ENCODE peak calls at places on chromosomes 16 and 17, in ten cellular contexts. O, U, I, Y, V, L, X, W, R and P are unnamed samples. For H3K4me1, the result is how much of the 10 kb centered on the place peaks cover.

GRCh38 chr17:49964539-49965521 is 4.2 kb upstream of the DLX4 start:
- DNase-seq in Y (no peak), U (no peak), L (no peak), W (no peak), V (no peak), R (no peak), X (no peak), O (no peak), I (no peak), P (no peak)

GRCh38 chr16:457732-458400 is 32.4 kb downstream of the RAB11FIP3 start:
- DNase-seq in L (no peak), V (no peak), W (no peak), X (peak), I (no peak), U (peak), Y (no peak), O (no peak), R (no peak), P (no peak)

GRCh38 chr17:50919321-50920040 is 53.3 kb upstream of the TOB1 start:
- DNase-seq in W (peak), V (peak), O (no peak), R (peak), L (peak), Y (peak), I (peak), U (peak), X (peak), P (peak)

GRCh38 chr17:11430766-11431165 is 167.5 kb upstream of the DNAH9 start:
- DNase-seq in R (no peak), Y (no peak), V (no peak), L (no peak), O (no peak), U (no peak), X (no peak), W (no peak), I (no peak), P (no peak)

GRCh38 chr17:48181653-48182052 is 74.1 kb downstream of the SNX11 start:
- DNase-seq in R (no peak), U (no peak), I (no peak), V (no peak), L (no peak), W (no peak), O (no peak), Y (no peak), X (peak), P (peak)

GRCh38 chr17:57423541-57423940 is 167.2 kb downstream of the MSI2 start:
- DNase-seq in V (no peak), X (no peak), O (no peak), W (no peak), L (no peak), Y (no peak), U (no peak), R (no peak), I (no peak), P (no peak)

GRCh38 chr17:15119928-15120327 is 145.2 kb downstream of the PMP22 start:
- DNase-seq in Y (no peak), L (no peak), I (no peak), R (no peak), W (no peak), X (no peak), O (no peak), V (no peak), U (no peak), P (no peak)

GRCh38 chr17:27322690-27323508 is 29.0 kb downstream of the WSB1 start:
- DNase-seq in V (no peak), Y (no peak), O (no peak), X (no peak), I (no peak), W (no peak), R (no peak), U (no peak), L (no peak), P (no peak)

GRCh38 chr17:12553625-12554024 is 112.1 kb upstream of the MYOCD start:
- DNase-seq in W (no peak), V (no peak), Y (no peak), X (no peak), L (no peak), R (no peak), I (no peak), O (no peak), U (no peak), P (no peak)

GRCh38 chr17:34780438-34780837 is 180.8 kb downstream of the CCT6B start:
- DNase-seq in X (no peak), L (no peak), W (no peak), Y (no peak), O (no peak), I (no peak), V (no peak), R (no peak), U (no peak), P (no peak)

GRCh38 chr17:68596411-68596945 is 4.7 kb downstream of the FAM20A start:
- DNase-seq in W (no peak), I (no peak), O (no peak), Y (no peak), R (no peak), X (no peak), V (no peak), L (no peak), U (no peak), P (no peak)

GRCh38 chr17:63754046-63754445 is 12.4 kb upstream of the STRADA start:
- DNase-seq in V (no peak), O (no peak), W (no peak), Y (no peak), R (no peak), X (no peak), I (no peak), L (no peak), U (no peak), P (no peak)

GRCh38 chr17:55152236-55152635 is 112.5 kb upstream of the HLF start:
- DNase-seq in R (no peak), V (no peak), W (no peak), X (no peak), I (peak), U (no peak), Y (no peak), O (no peak), L (no peak), P (no peak)

GRCh38 chr17:63439682-63440081 is 6.4 kb downstream of the CYB561 start:
- DNase-seq in X (no peak), Y (no peak), O (no peak), R (no peak), U (no peak), L (peak), I (no peak), W (no peak), V (no peak), P (no peak)

GRCh38 chr17:32693135-32693897 is 183.6 kb downstream of the MYO1D start:
- DNase-seq in O (no peak), R (no peak), W (no peak), V (no peak), L (no peak), I (no peak), Y (no peak), U (no peak), X (no peak), P (no peak)

GRCh38 chr16:4327782-4328579 is 12.1 kb downstream of the GLIS2 start:
- DNase-seq in O (no peak), I (peak), Y (peak), X (no peak), L (peak), R (peak), U (peak), V (peak), W (peak), P (peak)

GRCh38 chr17:72631568-72631967 is 460.9 kb downstream of the SLC39A11 start:
- DNase-seq in X (no peak), U (no peak), O (no peak), R (no peak), V (no peak), L (no peak), Y (no peak), I (peak), W (no peak), P (no peak)

GRCh38 chr17:48579738-48580543 is 1.8 kb upstream of the HOXB4 start:
- DNase-seq in L (no peak), V (no peak), I (peak), X (no peak), W (no peak), O (no peak), U (no peak), Y (no peak), R (no peak), P (no peak)

GRCh38 chr16:56856876-56857447 is 8.0 kb upstream of the SLC12A3 start:
- DNase-seq in O (no peak), I (no peak), U (no peak), X (no peak), V (no peak), Y (no peak), R (no peak), W (no peak), L (no peak), P (no peak)

GRCh38 chr17:39022961-39023360 is 55.8 kb upstream of the FBXO47 start:
- DNase-seq in W (no peak), L (no peak), U (peak), V (no peak), O (no peak), I (no peak), Y (no peak), X (no peak), R (no peak), P (no peak)

GRCh38 chr17:77460514-77461046 is 319.8 kb downstream of the SEC14L1 start:
- DNase-seq in V (no peak), U (no peak), Y (no peak), L (no peak), I (no peak), R (peak), X (no peak), O (no peak), W (no peak), P (no peak)

GRCh38 chr17:39165844-39166349 is at the start of gene ARL5C:
- DNase-seq in R (no peak), I (no peak), W (no peak), L (no peak), O (no peak), V (no peak), U (no peak), X (no peak), Y (no peak), P (no peak)

GRCh38 chr17:50558955-50559614 is 1.4 kb upstream of the CACNA1G start:
- DNase-seq in V (no peak), O (no peak), R (no peak), Y (peak), W (no peak), U (no peak), L (no peak), I (no peak), X (no peak), P (peak)

GRCh38 chr17:65231662-65232335 is 94.6 kb downstream of the RGS9 start:
- DNase-seq in R (no peak), Y (no peak), I (peak), V (no peak), W (no peak), X (peak), L (peak), U (no peak), O (peak), P (peak)

GRCh38 chr17:10683853-10684252 is 13.5 kb downstream of the SCO1 start:
- DNase-seq in W (no peak), V (no peak), I (peak), L (no peak), O (no peak), Y (no peak), X (peak), U (no peak), R (no peak), P (no peak)

GRCh38 chr16:11819798-11820197 is 22.7 kb upstream of the ZC3H7A start:
- DNase-seq in I (no peak), R (no peak), L (no peak), O (no peak), Y (no peak), W (no peak), U (no peak), X (no peak), V (no peak), P (no peak)

GRCh38 chr16:30122621-30123160 is 329 bp downstream of the MAPK3 start:
- DNase-seq in U (no peak), X (no peak), L (no peak), Y (no peak), I (no peak), W (no peak), R (no peak), V (no peak), O (no peak), P (peak)

GRCh38 chr17:74951065-74951464 is 15.4 kb downstream of the OTOP3 start:
- DNase-seq in W (no peak), O (no peak), X (no peak), Y (no peak), V (no peak), L (no peak), R (no peak), U (no peak), I (no peak), P (no peak)

GRCh38 chr16:22007159-22007508 is 777 bp upstream of the MOSMO start:
- DNase-seq in V (no peak), O (no peak), U (no peak), Y (no peak), I (no peak), R (no peak), W (no peak), X (no peak), L (no peak), P (no peak)

GRCh38 chr17:42428141-42428944 is 5.3 kb upstream of the CAVIN1 start:
- DNase-seq in R (no peak), X (peak), O (peak), L (peak), I (peak), Y (no peak), W (no peak), U (no peak), V (no peak), P (peak)

GRCh38 chr16:67392301-67393059 is 818 bp downstream of the TPPP3 start:
- DNase-seq in O (no peak), X (no peak), V (no peak), U (no peak), L (no peak), R (peak), Y (no peak), W (peak), I (no peak), P (no peak)

GRCh38 chr16:53911506-53911905 is 207.6 kb downstream of the FTO start:
- DNase-seq in V (no peak), R (no peak), I (no peak), Y (no peak), X (no peak), U (no peak), O (no peak), W (no peak), L (peak), P (no peak)

GRCh38 chr16:69917739-69918138 is 33.4 kb upstream of the CLEC18A start:
- DNase-seq in V (no peak), L (no peak), X (peak), R (peak), U (peak), W (no peak), Y (peak), O (no peak), I (peak), P (no peak)

GRCh38 chr16:12010388-12011251 is 34.1 kb downstream of the SNX29 start:
- DNase-seq in U (no peak), V (no peak), X (no peak), R (no peak), O (no peak), W (no peak), L (no peak), Y (no peak), I (no peak), P (no peak)

GRCh38 chr17:51764387-51764971 is 394.0 kb downstream of the CA10 start:
- DNase-seq in I (peak), V (no peak), R (no peak), Y (peak), U (peak), O (peak), X (peak), W (no peak), L (peak), P (peak)

GRCh38 chr16:1296688-1297412 is 12.6 kb upstream of the UBE2I start:
- DNase-seq in X (peak), I (peak), V (no peak), U (no peak), R (no peak), O (peak), L (no peak), Y (no peak), W (no peak), P (peak)

GRCh38 chr16:69186642-69187386 is at the start of gene SNTB2:
- DNase-seq in W (peak), Y (peak), U (peak), L (peak), X (peak), R (peak), I (peak), O (no peak), V (peak), P (peak)

GRCh38 chr17:80899402-80900268 is 92.0 kb upstream of the CHMP6 start:
- DNase-seq in Y (no peak), O (no peak), U (no peak), L (peak), X (peak), I (peak), R (no peak), V (no peak), W (no peak), P (no peak)
- H3K4me1 ChIP-seq in Y (under half), O (under half), U (under half), L (under half), X (under half), I (under half), R (under half), V (under half), W (under half), P (under half)

GRCh38 chr17:82304826-82305726 is 12.3 kb downstream of the CD7 start:
- DNase-seq in R (no peak), X (no peak), L (no peak), U (no peak), O (no peak), I (no peak), W (peak), Y (no peak), V (no peak), P (no peak)
- H3K4me1 ChIP-seq in R (under half), X (under half), L (half or more), U (under half), O (under half), I (under half), W (under half), Y (under half), V (under half), P (under half)

GRCh38 chr16:86382774-86383407 is 127.4 kb upstream of the FOXF1 start:
- DNase-seq in O (no peak), W (no peak), U (no peak), X (no peak), L (no peak), R (no peak), I (no peak), V (no peak), Y (no peak), P (no peak)

GRCh38 chr16:86384980-86385379 is 125.3 kb upstream of the FOXF1 start:
- DNase-seq in V (no peak), L (no peak), O (no peak), I (no peak), Y (no peak), X (no peak), R (no peak), W (no peak), U (no peak), P (no peak)

GRCh38 chr16:86383488-86384262 is 126.7 kb upstream of the FOXF1 start:
- DNase-seq in U (peak), X (peak), Y (no peak), V (no peak), O (no peak), I (no peak), R (no peak), L (no peak), W (no peak), P (no peak)

GRCh38 chr16:86382067-86382773 is 128.1 kb upstream of the FOXF1 start:
- DNase-seq in I (no peak), O (no peak), W (no peak), L (no peak), R (no peak), Y (no peak), X (no peak), U (no peak), V (no peak), P (no peak)

GRCh38 chr16:86384263-86384649 is 126.1 kb upstream of the FOXF1 start:
- DNase-seq in L (no peak), X (no peak), R (no peak), U (no peak), V (no peak), I (no peak), W (no peak), O (no peak), Y (no peak), P (no peak)
- H3K4me1 ChIP-seq in L (under half), X (under half), R (under half), U (under half), V (under half), I (under half), W (under half), O (under half), Y (under half), P (under half)

DNA sequence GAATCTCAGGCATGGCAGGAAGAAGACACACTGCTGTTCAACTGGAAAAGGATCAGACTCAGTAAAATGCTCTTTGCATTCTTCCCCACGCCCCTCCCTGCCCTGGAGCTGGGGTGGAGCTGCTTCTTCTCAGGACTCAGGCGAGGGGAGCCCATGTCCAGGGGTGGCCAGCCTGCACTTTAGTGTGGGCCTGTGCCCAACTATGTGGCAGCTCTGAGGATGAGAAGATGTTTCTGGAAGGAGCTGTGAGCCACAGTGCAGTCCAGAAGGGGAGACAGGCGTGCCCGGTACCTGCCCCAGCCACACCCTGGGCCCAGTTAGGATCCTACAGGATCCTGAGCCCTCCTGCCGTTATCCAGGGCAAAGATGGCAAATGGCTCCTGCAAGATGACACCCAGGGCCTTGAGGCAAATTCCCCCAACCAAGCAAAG is 120.3 kb downstream of the ANKRD11 start:
- DNase-seq in U (no peak), O (no peak), X (no peak), I (peak), L (no peak), Y (no peak), W (no peak), R (no peak), V (no peak), P (no peak)
- H3K4me1 ChIP-seq in U (under half), O (half or more), X (under half), I (under half), L (half or more), Y (under half), W (under half), R (half or more), V (half or more), P (under half)

GRCh38 chr17:81037026-81037782 is 2.3 kb downstream of the BAIAP2 start:
- DNase-seq in L (no peak), U (no peak), R (peak), V (peak), O (no peak), I (no peak), W (peak), Y (no peak), X (no peak), P (no peak)
- H3K4me1 ChIP-seq in L (under half), U (under half), R (under half), V (half or more), O (half or more), I (half or more), W (under half), Y (under half), X (under half), P (under half)